ENCODE peak calls at places on chromosomes 11 and 22, in four cellular contexts. P, G, E and J are unnamed samples.

GRCh38 chr11:46050065-46050464 is 71.2 kb downstream of the PHF21A start:
- DNase-seq in P (peak), G (peak), E (no peak), J (no peak)

GRCh38 chr11:114259551-114259983 is 36.6 kb upstream of the NNMT start:
- DNase-seq in P (no peak), G (no peak), E (no peak), J (no peak)

GRCh38 chr11:117281159-117281558 is 10.0 kb upstream of the BACE1-AS start:
- DNase-seq in P (no peak), G (peak), E (no peak), J (no peak)

GRCh38 chr11:88292156-88292844 is 45.2 kb downstream of the CTSC start:
- DNase-seq in P (no peak), G (peak), E (no peak), J (peak)

GRCh38 chr22:50612715-50613221 is 12.2 kb downstream of the MAPK8IP2 start:
- DNase-seq in P (no peak), G (no peak), E (no peak), J (no peak)

GRCh38 chr22:20457506-20458240 is 20.0 kb upstream of the SCARF2 start:
- DNase-seq in P (no peak), G (no peak), E (no peak), J (no peak)

GRCh38 chr22:41324818-41325528 is 23.6 kb downstream of the ZC3H7B start:
- DNase-seq in P (no peak), G (no peak), E (no peak), J (no peak)

GRCh38 chr11:86671386-86672006 is 920 bp downstream of the ME3 start:
- DNase-seq in P (peak), G (no peak), E (peak), J (peak)

GRCh38 chr11:19258651-19259230 is 18.0 kb upstream of the E2F8 start:
- DNase-seq in P (no peak), G (no peak), E (no peak), J (no peak)